ENCODE peak calls at places on chromosome 1, in nine cellular contexts. D is memory B cell; W is lower leg skin; G is hypothalamus; Y is NCI-H1436; A is stimulated activated CD4-positive, alpha-beta T cell treated with anti-CD3 and anti-CD28 coated beads, Interleukin-4, amount 100 ng/mL, for 48 hours; E is GM03348; C is GM18507; L is HEK293T. S is an unnamed sample.

GRCh38 chr1:90211101-90211500 is 216.2 kb downstream of the ZNF326 start:
- DNase-seq in D (no peak), W (no peak), G (no peak), Y (no peak), A (no peak), E (no peak), C (no peak), L (no peak), S (no peak)

GRCh38 chr1:227764019-227764391 is 28.8 kb downstream of the SNAP47 start:
- DNase-seq in D (no peak), W (no peak), G (no peak), Y (no peak), A (no peak), E (peak), C (no peak), L (no peak), S (peak)

GRCh38 chr1:2074944-2075740 is 24.9 kb downstream of the PRKCZ start:
- DNase-seq in D (no peak), W (no peak), G (peak), Y (no peak), A (no peak), E (no peak), C (no peak), L (no peak), S (no peak)

GRCh38 chr1:245874942-245875580 is 632.0 kb downstream of the SMYD3 start:
- DNase-seq in D (no peak), W (peak), G (no peak), Y (peak), A (no peak), E (peak), C (no peak), L (no peak), S (peak)

GRCh38 chr1:159862031-159862430 is 426 bp downstream of the VSIG8 start:
- DNase-seq in D (no peak), W (no peak), G (no peak), Y (no peak), A (no peak), E (no peak), C (no peak), L (no peak), S (peak)

GRCh38 chr1:95640746-95641145 is 406.7 kb downstream of the RWDD3 start:
- DNase-seq in D (no peak), W (no peak), G (no peak), Y (no peak), A (no peak), E (no peak), C (no peak), L (no peak), S (no peak)

GRCh38 chr1:182351790-182352364 is 39.7 kb downstream of the GLUL start:
- DNase-seq in D (no peak), W (no peak), G (no peak), Y (no peak), A (no peak), E (no peak), C (no peak), L (no peak), S (no peak)

GRCh38 chr1:76130992-76131391 is 56.4 kb downstream of the ST6GALNAC3 start:
- DNase-seq in D (no peak), W (no peak), G (no peak), Y (no peak), A (no peak), E (no peak), C (no peak), L (no peak), S (no peak)

GRCh38 chr1:223102797-223103533 is 40.1 kb downstream of the TLR5 start:
- DNase-seq in D (no peak), W (no peak), G (no peak), Y (peak), A (no peak), E (no peak), C (no peak), L (peak), S (no peak)

GRCh38 chr1:118223426-118223825 is 38.4 kb upstream of the SPAG17 start:
- DNase-seq in D (no peak), W (no peak), G (no peak), Y (no peak), A (no peak), E (peak), C (no peak), L (peak), S (no peak)

GRCh38 chr1:203629509-203630082 is 3.0 kb downstream of the ATP2B4 start:
- DNase-seq in D (peak), W (peak), G (peak), Y (no peak), A (no peak), E (peak), C (no peak), L (no peak), S (peak)

GRCh38 chr1:79603862-79604261 is 597.3 kb upstream of the ADGRL4 start:
- DNase-seq in D (no peak), W (no peak), G (no peak), Y (no peak), A (no peak), E (peak), C (no peak), L (no peak), S (no peak)

GRCh38 chr1:46581685-46582455 is 22.2 kb downstream of the MKNK1 start:
- DNase-seq in D (no peak), W (no peak), G (no peak), Y (no peak), A (no peak), E (no peak), C (no peak), L (no peak), S (no peak)

GRCh38 chr1:203534012-203534411 is 40.1 kb downstream of the OPTC start:
- DNase-seq in D (no peak), W (no peak), G (no peak), Y (no peak), A (no peak), E (no peak), C (no peak), L (no peak), S (no peak)

GRCh38 chr1:17559618-17560419 is 20.3 kb downstream of the ARHGEF10L start:
- DNase-seq in D (no peak), W (no peak), G (no peak), Y (no peak), A (no peak), E (no peak), C (no peak), L (no peak), S (peak)

S was measured in osteoblast.